ENCODE peak calls at places on chromosomes 5 and 9, in seven cellular contexts. M, Q, V, S, E, P and N are unnamed samples.

GRCh38 chr5:126182901-126183695 is 240.1 kb upstream of the GRAMD2B start:
- DNase-seq in V (peak), P (no peak), E (no peak), Q (no peak), S (no peak), M (no peak), N (no peak)

GRCh38 chr5:107765685-107766063 is 94.9 kb upstream of the EFNA5 start:
- DNase-seq in S (no peak), E (no peak), V (no peak), M (no peak), P (no peak), Q (no peak), N (no peak)

GRCh38 chr5:104739905-104740304 is 1177.3 kb upstream of the NUDT12 start:
- DNase-seq in M (no peak), E (no peak), S (no peak), Q (no peak), P (no peak), V (no peak), N (no peak)

GRCh38 chr9:97388721-97389238 is 23.1 kb upstream of the TDRD7 start:
- DNase-seq in Q (no peak), E (no peak), P (peak), M (no peak), S (no peak), V (no peak), N (no peak)

GRCh38 chr9:72633966-72634365 is 112.6 kb downstream of the TMC1 start:
- DNase-seq in E (no peak), P (no peak), Q (no peak), S (peak), M (no peak), V (no peak), N (peak)

GRCh38 chr9:118268046-118268445 is 563.8 kb downstream of the TLR4 start:
- DNase-seq in V (no peak), M (no peak), Q (no peak), P (no peak), E (no peak), S (no peak), N (no peak)

GRCh38 chr5:58545912-58546311 is 37.0 kb upstream of the RAB3C start:
- DNase-seq in M (no peak), P (no peak), Q (no peak), E (no peak), V (no peak), S (no peak), N (no peak)

GRCh38 chr5:172858511-172858989 is 24.5 kb downstream of the ERGIC1 start:
- DNase-seq in M (peak), S (no peak), Q (no peak), E (no peak), V (no peak), P (no peak), N (no peak)

GRCh38 chr5:61768692-61769281 is 436.7 kb downstream of the ZSWIM6 start:
- DNase-seq in Q (peak), P (no peak), E (peak), M (peak), S (peak), V (peak), N (peak)

GRCh38 chr5:78162253-78162862 is 132.1 kb downstream of the AP3B1 start:
- DNase-seq in E (no peak), P (no peak), S (peak), V (peak), Q (peak), M (peak), N (peak)

GRCh38 chr5:172429201-172429940 is 25.0 kb downstream of the SH3PXD2B start:
- DNase-seq in S (no peak), V (no peak), E (no peak), P (no peak), Q (no peak), M (no peak), N (no peak)

GRCh38 chr5:81268797-81269196 is 32.6 kb upstream of the ZCCHC9 start:
- DNase-seq in E (no peak), M (peak), S (peak), Q (no peak), V (peak), P (no peak), N (no peak)

GRCh38 chr5:175321927-175322532 is 122.0 kb downstream of the DRD1 start:
- DNase-seq in Q (no peak), S (peak), V (peak), E (peak), P (no peak), M (peak), N (peak)

GRCh38 chr5:173693670-173694069 is 77.2 kb upstream of the BOD1 start:
- DNase-seq in P (no peak), M (peak), V (no peak), S (no peak), E (no peak), Q (no peak), N (peak)

GRCh38 chr5:88948746-88949600 is 66.0 kb upstream of the MEF2C start:
- DNase-seq in P (no peak), V (no peak), Q (no peak), S (no peak), E (no peak), M (no peak), N (no peak)

GRCh38 chr5:171850354-171850947 is 64.8 kb downstream of the SMIM23 start:
- DNase-seq in E (no peak), P (no peak), S (peak), Q (peak), M (peak), V (peak), N (peak)

GRCh38 chr5:2003690-2004365 is 121.1 kb upstream of the IRX4 start:
- DNase-seq in P (no peak), M (no peak), S (no peak), E (no peak), Q (no peak), V (no peak), N (no peak)

GRCh38 chr9:111099199-111100005 is 61.1 kb upstream of the LPAR1 start:
- DNase-seq in E (no peak), M (no peak), P (no peak), V (peak), Q (peak), S (no peak), N (no peak)
- TF ChIP-seq JUND in E (no peak), M (no peak), P (no peak), V (no peak), Q (no peak), S (no peak), N (no peak)

GRCh38 chr9:3032898-3033297 is 189.0 kb upstream of the PUM3 start:
- DNase-seq in M (no peak), P (peak), Q (no peak), S (no peak), E (no peak), V (no peak), N (no peak)

GRCh38 chr9:3023449-3023848 is 179.6 kb upstream of the PUM3 start:
- DNase-seq in M (no peak), E (no peak), V (no peak), Q (no peak), S (no peak), P (no peak), N (no peak)

GRCh38 chr9:3027260-3027659 is 183.4 kb upstream of the PUM3 start:
- DNase-seq in V (no peak), P (no peak), E (no peak), M (no peak), Q (no peak), S (no peak), N (no peak)

DNA sequence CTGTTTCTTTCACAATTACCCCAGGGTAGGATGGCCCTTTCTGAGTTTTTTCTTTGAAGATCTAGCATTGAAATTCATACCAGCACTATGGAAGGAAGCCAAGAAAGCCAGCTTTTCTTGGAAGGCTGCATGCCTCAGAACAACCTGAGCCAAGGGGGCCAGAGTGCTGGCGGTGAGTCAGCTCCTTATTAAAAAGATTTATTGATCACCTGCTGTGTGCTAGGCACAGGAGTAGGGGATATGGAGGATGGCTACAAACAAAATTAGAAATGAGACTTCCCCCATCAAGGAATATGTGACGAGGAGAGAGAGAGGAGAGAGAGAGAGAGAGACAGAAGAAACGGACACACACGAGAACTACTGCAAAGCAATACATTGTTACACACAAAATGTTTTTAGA is 184.6 kb upstream of the PUM3 start:
- DNase-seq in S (no peak), M (no peak), E (no peak), Q (no peak), P (no peak), V (no peak), N (no peak)
- TF ChIP-seq JUND in S (no peak), M (no peak), E (no peak), Q (no peak), P (no peak), V (no peak), N (no peak)

DNA sequence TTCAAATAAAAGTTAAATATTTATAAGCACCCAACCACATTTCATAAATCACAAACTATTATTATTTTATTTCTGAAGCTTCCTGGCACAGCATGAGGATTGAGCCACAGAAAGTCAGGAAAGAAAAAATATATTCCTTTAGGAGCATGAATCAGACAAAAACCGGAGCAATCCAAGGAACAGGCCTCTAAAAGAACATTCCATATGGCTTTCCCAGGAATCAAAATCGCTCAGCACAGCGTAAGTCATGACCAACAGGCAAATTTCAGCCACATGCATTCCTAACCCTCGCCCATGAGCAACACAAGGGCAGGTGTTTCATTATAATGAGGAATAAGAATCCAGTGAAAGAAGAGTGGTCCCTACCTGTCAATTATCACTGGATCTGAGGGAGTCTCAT is 26.7 kb downstream of the EBF1 start:
- DNase-seq in V (no peak), E (no peak), S (no peak), Q (no peak), M (no peak), P (no peak), N (no peak)
- TF ChIP-seq JUND in V (no peak), E (no peak), S (no peak), Q (no peak), M (no peak), P (no peak), N (no peak)

GRCh38 chr5:158317507-158317906 is 458.6 kb upstream of the CLINT1 start:
- DNase-seq in M (no peak), Q (no peak), P (no peak), S (no peak), V (no peak), E (no peak), N (no peak)

GRCh38 chr5:158313027-158313738 is 454.2 kb upstream of the CLINT1 start:
- DNase-seq in M (no peak), S (no peak), Q (no peak), P (no peak), V (no peak), E (no peak), N (no peak)

DNA sequence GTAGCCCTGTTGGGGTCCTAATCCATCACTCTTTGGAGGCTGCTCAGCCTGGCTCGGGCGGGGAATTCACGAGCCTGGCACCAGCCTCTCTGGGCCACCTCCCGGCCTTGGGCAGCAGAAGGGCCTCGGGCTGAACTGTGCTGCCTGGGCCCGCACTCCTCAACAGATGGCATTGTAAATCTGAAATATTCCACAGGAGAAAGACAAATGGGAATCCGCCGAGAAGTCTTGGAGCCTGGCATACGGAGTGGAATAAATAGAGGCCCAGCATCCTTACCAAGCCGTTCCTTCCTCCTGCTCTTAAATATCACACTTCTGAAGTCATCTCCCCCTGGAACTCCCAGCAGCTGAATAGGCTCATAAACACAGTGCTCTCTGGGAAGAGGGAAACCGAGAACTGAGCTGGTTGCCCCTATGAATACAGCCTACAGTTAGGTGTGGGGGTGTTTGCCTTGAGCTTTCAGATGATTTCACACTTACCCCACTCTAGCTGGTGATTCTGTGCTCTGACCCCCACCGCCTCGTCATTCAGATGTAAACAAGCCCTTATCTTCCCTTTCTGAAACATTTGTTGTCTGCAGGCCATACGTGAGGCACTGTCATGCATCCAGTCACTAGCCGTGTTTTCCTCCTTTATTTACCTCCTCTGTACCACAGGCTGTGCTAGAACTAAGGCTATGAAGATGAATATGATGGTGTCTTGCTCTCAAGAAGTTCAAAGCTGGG is 455.0 kb upstream of the CLINT1 start:
- DNase-seq in S (no peak), V (peak), Q (no peak), P (no peak), M (no peak), E (no peak), N (no peak)
- TF ChIP-seq JUND in S (no peak), V (no peak), Q (no peak), P (no peak), M (no peak), E (no peak), N (no peak)